ENCODE peak calls at places on chromosomes 12 and 14, in seven cellular contexts. One of them, this sample, is unnamed.

GRCh38 chr12:82959821-82960220 is 273.1 kb downstream of the TMTC2 start:
- DNase-seq in body of pancreas: no peak
- DNase-seq in astrocyte of the spinal cord: no peak
- DNase-seq in IMR-90: no peak
- DNase-seq in dorsolateral prefrontal cortex: no peak
- DNase-seq in AG10803: no peak
- DNase-seq in cardiac fibroblast: no peak
- DNase-seq in this sample: no peak

GRCh38 chr12:19338405-19338804 is 100.9 kb upstream of the AEBP2 start:
- DNase-seq in IMR-90: peak
- DNase-seq in body of pancreas: no peak
- DNase-seq in astrocyte of the spinal cord: peak
- DNase-seq in cardiac fibroblast: no peak
- DNase-seq in AG10803: no peak
- DNase-seq in dorsolateral prefrontal cortex: no peak
- DNase-seq in this sample: no peak

GRCh38 chr12:88393017-88393767 is 187.1 kb downstream of the KITLG start:
- DNase-seq in cardiac fibroblast: peak
- DNase-seq in IMR-90: peak
- DNase-seq in AG10803: no peak
- DNase-seq in dorsolateral prefrontal cortex: no peak
- DNase-seq in body of pancreas: no peak
- DNase-seq in astrocyte of the spinal cord: peak
- DNase-seq in this sample: no peak

GRCh38 chr12:47078733-47079364 is 572 bp upstream of the PCED1B start:
- DNase-seq in IMR-90: peak
- DNase-seq in cardiac fibroblast: peak
- DNase-seq in dorsolateral prefrontal cortex: no peak
- DNase-seq in AG10803: peak
- DNase-seq in body of pancreas: peak
- DNase-seq in astrocyte of the spinal cord: no peak
- DNase-seq in this sample: peak

GRCh38 chr14:26401170-26401968 is 196.5 kb downstream of the NOVA1 start:
- DNase-seq in AG10803: no peak
- DNase-seq in body of pancreas: peak
- DNase-seq in dorsolateral prefrontal cortex: no peak
- DNase-seq in IMR-90: no peak
- DNase-seq in cardiac fibroblast: no peak
- DNase-seq in astrocyte of the spinal cord: no peak
- DNase-seq in this sample: no peak

GRCh38 chr14:54568821-54569591 is 2.1 kb downstream of the SAMD4A start:
- DNase-seq in cardiac fibroblast: peak
- DNase-seq in AG10803: peak
- DNase-seq in astrocyte of the spinal cord: no peak
- DNase-seq in IMR-90: peak
- DNase-seq in dorsolateral prefrontal cortex: no peak
- DNase-seq in body of pancreas: no peak
- DNase-seq in this sample: no peak

GRCh38 chr12:1500095-1500801 is 94.1 kb downstream of the FBXL14 start:
- DNase-seq in astrocyte of the spinal cord: peak
- DNase-seq in IMR-90: peak
- DNase-seq in cardiac fibroblast: peak
- DNase-seq in body of pancreas: no peak
- DNase-seq in dorsolateral prefrontal cortex: no peak
- DNase-seq in AG10803: peak
- DNase-seq in this sample: no peak

GRCh38 chr14:25007832-25008231 is 42.1 kb downstream of the STXBP6 start:
- DNase-seq in astrocyte of the spinal cord: no peak
- DNase-seq in AG10803: peak
- DNase-seq in dorsolateral prefrontal cortex: no peak
- DNase-seq in IMR-90: no peak
- DNase-seq in cardiac fibroblast: no peak
- DNase-seq in body of pancreas: peak
- DNase-seq in this sample: no peak

GRCh38 chr12:90682398-90682797 is 272.6 kb downstream of the CCER1 start:
- DNase-seq in AG10803: peak
- DNase-seq in dorsolateral prefrontal cortex: no peak
- DNase-seq in body of pancreas: no peak
- DNase-seq in IMR-90: peak
- DNase-seq in astrocyte of the spinal cord: peak
- DNase-seq in cardiac fibroblast: peak
- DNase-seq in this sample: no peak

GRCh38 chr12:64583395-64584172 is 26.7 kb upstream of the RASSF3 start:
- DNase-seq in body of pancreas: no peak
- DNase-seq in cardiac fibroblast: peak
- DNase-seq in astrocyte of the spinal cord: no peak
- DNase-seq in dorsolateral prefrontal cortex: no peak
- DNase-seq in IMR-90: peak
- DNase-seq in AG10803: peak
- DNase-seq in this sample: no peak

GRCh38 chr12:31204995-31205582 is 120.9 kb downstream of the SINHCAF start:
- DNase-seq in cardiac fibroblast: peak
- DNase-seq in AG10803: peak
- DNase-seq in astrocyte of the spinal cord: peak
- DNase-seq in IMR-90: peak
- DNase-seq in dorsolateral prefrontal cortex: no peak
- DNase-seq in body of pancreas: no peak
- DNase-seq in this sample: no peak

GRCh38 chr14:95071649-95072256 is 85.6 kb downstream of the DICER1 start:
- DNase-seq in dorsolateral prefrontal cortex: no peak
- DNase-seq in astrocyte of the spinal cord: no peak
- DNase-seq in body of pancreas: no peak
- DNase-seq in AG10803: no peak
- DNase-seq in IMR-90: no peak
- DNase-seq in cardiac fibroblast: no peak
- DNase-seq in this sample: no peak

GRCh38 chr14:52043690-52044089 is 25.2 kb downstream of the NID2 start:
- DNase-seq in body of pancreas: no peak
- DNase-seq in dorsolateral prefrontal cortex: no peak
- DNase-seq in AG10803: no peak
- DNase-seq in IMR-90: peak
- DNase-seq in cardiac fibroblast: peak
- DNase-seq in astrocyte of the spinal cord: no peak
- DNase-seq in this sample: no peak

GRCh38 chr12:29299613-29300012 is 81.4 kb downstream of the ERGIC2 start:
- DNase-seq in IMR-90: no peak
- DNase-seq in cardiac fibroblast: no peak
- DNase-seq in astrocyte of the spinal cord: no peak
- DNase-seq in body of pancreas: no peak
- DNase-seq in AG10803: no peak
- DNase-seq in dorsolateral prefrontal cortex: no peak
- DNase-seq in this sample: no peak

GRCh38 chr14:74133833-74134481 is 49.2 kb downstream of the LIN52 start:
- DNase-seq in body of pancreas: no peak
- DNase-seq in cardiac fibroblast: no peak
- DNase-seq in IMR-90: no peak
- DNase-seq in astrocyte of the spinal cord: no peak
- DNase-seq in dorsolateral prefrontal cortex: no peak
- DNase-seq in AG10803: no peak
- DNase-seq in this sample: no peak

GRCh38 chr12:95473440-95473946 is 459 bp upstream of the METAP2 start:
- DNase-seq in IMR-90: peak
- DNase-seq in cardiac fibroblast: peak
- DNase-seq in body of pancreas: peak
- DNase-seq in AG10803: peak
- DNase-seq in astrocyte of the spinal cord: no peak
- DNase-seq in dorsolateral prefrontal cortex: no peak
- DNase-seq in this sample: no peak

GRCh38 chr12:47234576-47235141 is 154.9 kb upstream of the AMIGO2 start:
- DNase-seq in AG10803: no peak
- DNase-seq in body of pancreas: no peak
- DNase-seq in IMR-90: no peak
- DNase-seq in dorsolateral prefrontal cortex: no peak
- DNase-seq in astrocyte of the spinal cord: no peak
- DNase-seq in cardiac fibroblast: no peak
- DNase-seq in this sample: no peak

GRCh38 chr12:31122481-31122880 is 48.8 kb downstream of the DDX11 start:
- DNase-seq in cardiac fibroblast: no peak
- DNase-seq in body of pancreas: no peak
- DNase-seq in astrocyte of the spinal cord: no peak
- DNase-seq in AG10803: no peak
- DNase-seq in dorsolateral prefrontal cortex: no peak
- DNase-seq in IMR-90: no peak
- DNase-seq in this sample: peak

GRCh38 chr12:124310785-124311184 is 15.9 kb downstream of the RFLNA start:
- DNase-seq in AG10803: no peak
- DNase-seq in dorsolateral prefrontal cortex: no peak
- DNase-seq in body of pancreas: no peak
- DNase-seq in cardiac fibroblast: no peak
- DNase-seq in IMR-90: no peak
- DNase-seq in astrocyte of the spinal cord: no peak
- DNase-seq in this sample: no peak

GRCh38 chr14:103854017-103854808 is 6.8 kb upstream of the PPP1R13B start:
- DNase-seq in IMR-90: no peak
- DNase-seq in cardiac fibroblast: no peak
- DNase-seq in body of pancreas: no peak
- DNase-seq in AG10803: no peak
- DNase-seq in astrocyte of the spinal cord: no peak
- DNase-seq in dorsolateral prefrontal cortex: no peak
- DNase-seq in this sample: peak

GRCh38 chr12:102957339-102958050 is at the start of gene ASCL1:
- DNase-seq in IMR-90: peak
- DNase-seq in dorsolateral prefrontal cortex: no peak
- DNase-seq in body of pancreas: no peak
- DNase-seq in cardiac fibroblast: peak
- DNase-seq in AG10803: peak
- DNase-seq in astrocyte of the spinal cord: no peak
- DNase-seq in this sample: no peak

GRCh38 chr14:50001999-50002925 is 109.4 kb downstream of the ARF6 start:
- DNase-seq in astrocyte of the spinal cord: no peak
- DNase-seq in body of pancreas: peak
- DNase-seq in AG10803: no peak
- DNase-seq in cardiac fibroblast: no peak
- DNase-seq in IMR-90: no peak
- DNase-seq in dorsolateral prefrontal cortex: no peak
- DNase-seq in this sample: peak

GRCh38 chr14:32006267-32007110 is 70.6 kb upstream of the ARHGAP5 start:
- DNase-seq in body of pancreas: peak
- DNase-seq in astrocyte of the spinal cord: no peak
- DNase-seq in dorsolateral prefrontal cortex: no peak
- DNase-seq in IMR-90: peak
- DNase-seq in AG10803: no peak
- DNase-seq in cardiac fibroblast: no peak
- DNase-seq in this sample: no peak
- TF ChIP-seq CTCF in body of pancreas: no peak
- TF ChIP-seq CTCF in astrocyte of the spinal cord: no peak
- TF ChIP-seq CTCF in dorsolateral prefrontal cortex: no peak
- TF ChIP-seq CTCF in IMR-90: no peak
- TF ChIP-seq CTCF in AG10803: no peak
- TF ChIP-seq CTCF in cardiac fibroblast: no peak
- TF ChIP-seq CTCF in this sample: no peak

GRCh38 chr14:40268236-40268635 is 836.0 kb upstream of the FBXO33 start:
- DNase-seq in dorsolateral prefrontal cortex: no peak
- DNase-seq in IMR-90: no peak
- DNase-seq in body of pancreas: no peak
- DNase-seq in astrocyte of the spinal cord: no peak
- DNase-seq in cardiac fibroblast: no peak
- DNase-seq in AG10803: no peak
- DNase-seq in this sample: no peak
- H3K4me3 ChIP-seq in dorsolateral prefrontal cortex: no peak
- H3K4me3 ChIP-seq in IMR-90: no peak
- H3K4me3 ChIP-seq in body of pancreas: no peak
- H3K4me3 ChIP-seq in astrocyte of the spinal cord: no peak
- H3K4me3 ChIP-seq in cardiac fibroblast: no peak
- H3K4me3 ChIP-seq in AG10803: no peak
- H3K4me3 ChIP-seq in this sample: no peak

GRCh38 chr14:30874999-30875787 is 834 bp downstream of the COCH start:
- DNase-seq in astrocyte of the spinal cord: no peak
- DNase-seq in cardiac fibroblast: no peak
- DNase-seq in body of pancreas: no peak
- DNase-seq in AG10803: no peak
- DNase-seq in IMR-90: no peak
- DNase-seq in dorsolateral prefrontal cortex: no peak
- DNase-seq in this sample: no peak

GRCh38 chr14:30875788-30876053 is 1.4 kb downstream of the COCH start:
- DNase-seq in cardiac fibroblast: no peak
- DNase-seq in body of pancreas: no peak
- DNase-seq in IMR-90: no peak
- DNase-seq in AG10803: no peak
- DNase-seq in astrocyte of the spinal cord: no peak
- DNase-seq in dorsolateral prefrontal cortex: no peak
- DNase-seq in this sample: no peak

GRCh38 chr14:30873308-30874119 is 845 bp upstream of the COCH start:
- DNase-seq in cardiac fibroblast: no peak
- DNase-seq in astrocyte of the spinal cord: no peak
- DNase-seq in IMR-90: no peak
- DNase-seq in AG10803: no peak
- DNase-seq in dorsolateral prefrontal cortex: no peak
- DNase-seq in body of pancreas: no peak
- DNase-seq in this sample: no peak

GRCh38 chr14:30872602-30873001 is 1.8 kb upstream of the COCH start:
- DNase-seq in IMR-90: no peak
- DNase-seq in AG10803: no peak
- DNase-seq in astrocyte of the spinal cord: no peak
- DNase-seq in cardiac fibroblast: no peak
- DNase-seq in dorsolateral prefrontal cortex: no peak
- DNase-seq in body of pancreas: no peak
- DNase-seq in this sample: no peak

DNA sequence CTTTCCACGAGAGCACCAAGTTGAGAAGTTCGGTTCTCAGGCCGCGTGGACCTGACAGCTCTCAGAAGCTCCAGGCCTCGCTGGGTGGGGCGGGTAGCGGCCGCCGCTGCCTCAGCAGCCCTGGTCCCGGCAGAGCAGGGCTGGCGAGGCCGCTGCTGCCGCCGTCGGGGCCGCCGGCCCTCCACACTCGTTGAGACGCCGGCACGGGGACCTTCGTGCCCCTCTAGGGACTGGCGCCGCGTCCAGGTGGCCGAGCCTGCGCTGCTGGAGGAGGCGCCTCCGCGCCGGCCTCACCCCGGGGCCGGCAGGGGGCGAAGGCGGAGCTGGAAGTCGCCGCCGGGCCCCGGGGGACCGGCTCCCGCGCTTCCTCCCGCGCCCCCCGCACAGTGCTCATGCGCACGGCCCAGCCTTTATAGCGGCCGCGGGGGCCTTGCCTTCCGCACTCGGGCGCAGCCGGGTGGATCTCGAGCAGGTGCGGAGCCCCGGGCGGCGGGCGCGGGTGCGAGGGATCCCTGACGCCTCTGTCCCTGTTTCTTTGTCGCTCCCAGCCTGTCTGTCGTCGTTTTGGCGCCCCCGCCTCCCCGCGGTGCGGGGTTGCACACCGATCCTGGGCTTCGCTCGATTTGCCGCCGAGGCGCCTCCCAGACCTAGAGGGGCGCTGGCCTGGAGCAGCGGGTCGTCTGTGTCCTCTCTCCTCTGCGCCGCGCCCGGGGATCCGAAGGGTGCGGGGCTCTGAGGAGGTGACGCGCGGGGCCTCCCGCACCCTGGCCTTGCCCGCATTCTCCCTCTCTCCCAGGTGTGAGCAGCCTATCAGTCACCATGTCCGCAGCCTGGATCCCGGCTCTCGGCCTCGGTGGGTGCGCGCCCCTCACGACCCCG is at the start of gene COCH:
- DNase-seq in body of pancreas: peak
- DNase-seq in astrocyte of the spinal cord: no peak
- DNase-seq in cardiac fibroblast: no peak
- DNase-seq in AG10803: no peak
- DNase-seq in dorsolateral prefrontal cortex: peak
- DNase-seq in IMR-90: no peak
- DNase-seq in this sample: no peak
- TF ChIP-seq CTCF in body of pancreas: peak
- TF ChIP-seq CTCF in astrocyte of the spinal cord: peak
- TF ChIP-seq CTCF in cardiac fibroblast: no peak
- TF ChIP-seq CTCF in AG10803: no peak
- TF ChIP-seq CTCF in dorsolateral prefrontal cortex: peak
- TF ChIP-seq CTCF in IMR-90: peak
- TF ChIP-seq CTCF in this sample: peak

GRCh38 chr12:122979001-122979907 is 1.2 kb upstream of the ARL6IP4 start:
- DNase-seq in body of pancreas: no peak
- DNase-seq in astrocyte of the spinal cord: no peak
- DNase-seq in dorsolateral prefrontal cortex: no peak
- DNase-seq in IMR-90: no peak
- DNase-seq in cardiac fibroblast: no peak
- DNase-seq in AG10803: no peak
- DNase-seq in this sample: peak
- H3K4me3 ChIP-seq in body of pancreas: peak
- H3K4me3 ChIP-seq in astrocyte of the spinal cord: peak
- H3K4me3 ChIP-seq in dorsolateral prefrontal cortex: peak
- H3K4me3 ChIP-seq in IMR-90: peak
- H3K4me3 ChIP-seq in cardiac fibroblast: peak
- H3K4me3 ChIP-seq in AG10803: peak
- H3K4me3 ChIP-seq in this sample: peak